ENCODE peak calls at places on chromosomes 2 and 18, in four cellular contexts. U is ovary, C is fibroblast of pulmonary artery, N is foreskin fibroblast. X is an unnamed sample.

GRCh38 chr18:37452697-37453385 is 112.8 kb downstream of the CELF4 start:
- DNase-seq in U (no peak), C (peak), N (no peak), X (no peak)

GRCh38 chr2:20689428-20690264 is 22.7 kb downstream of the GDF7 start:
- DNase-seq in U (no peak), C (peak), N (no peak), X (no peak)

GRCh38 chr2:181241366-181241765 is 215.8 kb upstream of the ITGA4 start:
- DNase-seq in U (no peak), C (no peak), N (no peak), X (no peak)

GRCh38 chr2:26530696-26531095 is 52.8 kb upstream of the OTOF start:
- DNase-seq in U (no peak), C (peak), N (no peak), X (peak)

GRCh38 chr2:60565472-60565871 is 12.0 kb upstream of the BCL11A start:
- DNase-seq in U (no peak), C (peak), N (no peak), X (no peak)

GRCh38 chr18:41938445-41938844 is 16.6 kb upstream of the PIK3C3 start:
- DNase-seq in U (no peak), C (peak), N (peak), X (peak)

GRCh38 chr2:185668710-185669109 is 69.9 kb upstream of the FSIP2 start:
- DNase-seq in U (no peak), C (peak), N (no peak), X (no peak)

GRCh38 chr2:54577035-54577434 is 120.9 kb downstream of the SPTBN1 start:
- DNase-seq in U (peak), C (no peak), N (no peak), X (no peak)

GRCh38 chr18:13279181-13280065 is 60.9 kb downstream of the LDLRAD4 start:
- DNase-seq in U (no peak), C (no peak), N (no peak), X (no peak)

GRCh38 chr18:23243178-23243577 is 107.9 kb downstream of the CABLES1 start:
- DNase-seq in U (no peak), C (no peak), N (no peak), X (no peak)

GRCh38 chr2:218999881-219000568 is 6.8 kb upstream of the CRYBA2 start:
- DNase-seq in U (no peak), C (no peak), N (no peak), X (no peak)

GRCh38 chr2:21118302-21118920 is 5.4 kb upstream of the TDRD15 start:
- DNase-seq in U (no peak), C (peak), N (no peak), X (no peak)

GRCh38 chr2:100894531-100895156 is 74.7 kb downstream of the NPAS2 start:
- DNase-seq in U (no peak), C (no peak), N (no peak), X (no peak)

GRCh38 chr2:42297322-42297936 is 63.6 kb downstream of the COX7A2L start:
- DNase-seq in U (no peak), C (no peak), N (no peak), X (no peak)

GRCh38 chr18:52353589-52353988 is 13.6 kb downstream of the DCC start:
- DNase-seq in U (no peak), C (no peak), N (no peak), X (no peak)

GRCh38 chr2:225008935-225009334 is 33.3 kb downstream of the DOCK10 start:
- DNase-seq in U (no peak), C (no peak), N (no peak), X (no peak)

GRCh38 chr2:25497229-25497861 is 155.6 kb upstream of the DNMT3A start:
- DNase-seq in U (no peak), C (no peak), N (no peak), X (no peak)

GRCh38 chr2:72780483-72780882 is 45.4 kb downstream of the EXOC6B start:
- DNase-seq in U (no peak), C (peak), N (peak), X (no peak)

GRCh38 chr2:181683518-181684453 is 3.5 kb upstream of the NEUROD1 start:
- DNase-seq in U (no peak), C (peak), N (peak), X (no peak)

GRCh38 chr18:59517446-59518171 is 158.5 kb upstream of the LMAN1 start:
- DNase-seq in U (peak), C (peak), N (no peak), X (no peak)

GRCh38 chr18:3653859-3654441 is 204.0 kb downstream of the TGIF1 start:
- DNase-seq in U (peak), C (no peak), N (no peak), X (no peak)

GRCh38 chr18:3654442-3655253 is 204.7 kb downstream of the TGIF1 start:
- DNase-seq in U (no peak), C (no peak), N (no peak), X (no peak)

GRCh38 chr18:3653263-3653858 is 203.4 kb downstream of the TGIF1 start:
- DNase-seq in U (no peak), C (no peak), N (no peak), X (no peak)

GRCh38 chr18:3651266-3651665 is 201.3 kb downstream of the TGIF1 start:
- DNase-seq in U (no peak), C (no peak), N (no peak), X (no peak)

DNA sequence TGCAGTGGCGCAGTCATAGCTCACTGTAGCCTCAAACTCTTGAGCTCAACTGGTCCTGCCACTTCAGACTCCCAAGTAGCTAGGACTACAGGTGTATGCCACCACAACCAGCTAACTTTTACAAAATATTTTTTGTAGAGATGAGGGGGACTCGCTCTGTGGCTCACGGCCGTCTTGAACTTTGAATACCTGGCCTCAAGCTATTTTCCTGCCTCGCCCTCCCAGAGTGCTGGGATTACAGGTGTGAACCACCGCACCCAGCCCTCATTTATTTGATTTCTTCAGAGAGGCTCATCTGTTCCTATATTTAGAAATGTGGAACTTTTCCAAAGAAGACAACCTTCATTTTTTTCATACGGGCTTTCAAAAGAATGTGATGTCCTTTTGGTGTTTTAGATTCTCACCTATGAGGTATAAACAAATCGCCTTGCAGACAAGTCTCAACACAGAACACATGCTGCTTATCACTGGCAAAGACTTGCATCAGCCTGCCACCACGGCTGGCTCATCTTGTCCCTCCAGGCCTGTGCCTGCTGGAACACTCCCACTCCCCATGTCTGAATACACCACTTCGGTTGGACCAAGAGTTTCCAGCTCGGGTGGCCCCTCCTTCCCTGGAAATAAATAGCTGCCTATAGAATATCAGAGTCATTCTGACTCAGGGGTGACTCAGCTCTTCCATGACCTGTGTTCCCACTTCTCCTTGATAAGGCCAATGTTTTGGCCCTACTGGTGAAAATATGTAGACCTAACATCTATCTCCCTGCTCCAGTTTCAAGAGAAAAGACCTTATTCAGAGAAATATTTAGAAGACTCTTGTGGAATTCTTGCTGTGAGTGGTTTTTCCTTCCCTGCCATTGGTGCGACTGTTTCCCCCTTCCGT is 202.6 kb downstream of the TGIF1 start:
- DNase-seq in U (peak), C (peak), N (peak), X (peak)
- TF ChIP-seq CTCF in U (no peak), C (peak), N (no peak), X (no peak)

DNA sequence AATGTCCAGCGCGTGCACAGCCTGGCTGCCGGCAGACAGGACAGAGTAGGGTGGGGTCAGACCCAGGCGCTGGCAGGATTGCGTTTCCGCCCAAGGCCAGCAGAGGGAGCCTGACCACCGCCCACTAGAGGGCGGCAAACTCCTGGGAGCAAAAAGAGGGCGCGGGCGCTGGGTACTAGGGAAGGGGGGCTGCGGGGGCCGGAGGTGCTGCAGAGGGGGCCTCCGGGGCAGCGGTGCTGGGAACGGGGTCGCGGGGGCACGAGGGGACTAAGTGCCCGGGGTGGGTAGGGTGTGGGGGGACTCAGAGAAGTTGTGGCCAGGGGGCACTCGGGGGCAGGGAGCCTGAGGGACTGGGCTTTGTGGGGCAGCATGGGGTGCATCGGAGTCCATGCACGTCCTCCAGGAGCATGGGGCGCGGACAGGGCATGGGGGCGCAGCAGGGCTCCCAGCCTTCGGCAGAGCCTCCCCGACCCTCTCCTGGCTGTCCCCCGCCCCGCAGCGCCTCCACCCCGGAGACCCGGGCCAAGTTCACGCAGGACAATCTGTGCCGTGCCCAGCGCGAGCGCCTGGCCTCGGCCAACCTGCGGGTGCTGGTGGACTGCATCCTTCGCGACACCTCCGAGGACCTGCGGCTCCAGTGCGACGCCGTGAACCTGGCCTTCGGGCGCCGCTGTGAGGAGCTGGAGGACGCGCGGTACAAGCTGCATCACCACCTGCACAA is 3.2 kb downstream of the TEKT4 start:
- DNase-seq in U (no peak), C (peak), N (peak), X (no peak)
- H3K4me3 ChIP-seq in U (no peak), C (no peak), N (no peak), X (no peak)

DNA sequence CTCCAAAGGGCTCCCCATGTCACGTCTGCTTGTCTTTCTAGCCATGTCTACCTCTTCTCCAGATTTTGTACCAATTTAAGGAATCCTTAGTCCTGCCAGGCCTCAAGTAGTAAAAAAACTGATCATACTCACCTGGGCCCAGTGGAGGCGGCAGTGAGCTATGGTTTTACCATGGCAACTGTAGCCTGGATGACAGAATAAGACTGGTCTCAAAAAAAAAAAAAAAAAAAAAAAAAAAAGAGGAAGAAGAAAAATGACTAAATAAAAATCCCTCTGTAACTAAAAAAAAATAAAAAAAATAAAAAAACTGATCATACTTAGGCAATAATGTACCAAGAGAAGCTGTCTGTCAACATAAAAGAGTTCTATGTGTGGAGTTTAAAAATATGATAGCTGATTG is 221.6 kb downstream of the NR4A2 start:
- DNase-seq in U (no peak), C (no peak), N (no peak), X (no peak)
- TF ChIP-seq CTCF in U (no peak), C (no peak), N (no peak), X (no peak)

DNA sequence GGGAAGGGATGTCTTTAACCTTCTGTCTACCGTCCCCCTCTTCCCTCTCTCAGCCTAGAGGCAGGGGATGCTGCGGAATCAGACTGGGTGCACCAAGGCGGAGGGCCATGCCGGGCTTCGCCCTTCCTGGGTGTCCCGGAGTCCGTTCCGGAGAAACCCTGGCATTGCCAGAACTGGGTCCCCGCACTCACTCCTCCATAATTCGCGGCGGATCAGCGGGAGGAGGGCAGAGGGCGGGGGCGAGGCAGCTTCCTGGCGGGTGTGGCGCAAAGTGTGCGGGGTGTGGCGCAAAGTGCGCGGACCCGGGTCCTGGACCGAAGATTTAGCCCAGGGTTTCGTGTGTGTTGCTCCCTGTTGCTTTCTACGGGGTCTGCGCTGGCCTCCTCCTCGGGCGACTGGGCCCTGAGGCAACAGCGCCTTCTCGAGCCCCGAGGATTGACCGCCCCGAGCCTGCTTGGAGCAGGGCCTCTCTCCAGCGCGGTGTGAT is 12.4 kb upstream of the SKOR2 start:
- DNase-seq in U (no peak), C (no peak), N (no peak), X (no peak)
- H3K4me3 ChIP-seq in U (no peak), C (no peak), N (peak), X (peak)

GRCh38 chr2:70711191-70711590 is 56.8 kb downstream of the ADD2 start:
- DNase-seq in U (no peak), C (no peak), N (no peak), X (no peak)
- TF ChIP-seq CTCF in U (no peak), C (no peak), N (no peak), X (no peak)

X was measured in AG04449.